ENCODE peak calls at places on chromosome 1, in six cellular contexts. G, R, E, F, N and I are unnamed samples.

GRCh38 chr1:151992345-151993083 is 1.1 kb downstream of the S100A10 start:
- DNase-seq in F (peak), E (peak), R (peak), N (peak), G (peak), I (peak)

GRCh38 chr1:2288816-2289536 is 60.9 kb downstream of the SKI start:
- DNase-seq in G (no peak), R (no peak), E (no peak), F (no peak), N (no peak), I (no peak)

GRCh38 chr1:99465176-99465900 is 180.6 kb upstream of the PALMD start:
- DNase-seq in E (no peak), F (no peak), N (no peak), R (peak), G (peak), I (no peak)

GRCh38 chr1:90198616-90199015 is 203.7 kb downstream of the ZNF326 start:
- DNase-seq in N (no peak), F (no peak), R (no peak), G (no peak), E (no peak), I (no peak)

GRCh38 chr1:15966081-15966955 is 9.6 kb downstream of the ZBTB17 start:
- DNase-seq in G (peak), N (no peak), E (peak), F (no peak), R (no peak), I (no peak)

GRCh38 chr1:204301171-204301957 is 58.4 kb downstream of the PLEKHA6 start:
- DNase-seq in N (no peak), R (no peak), G (no peak), F (no peak), E (peak), I (no peak)

GRCh38 chr1:199272107-199272506 is 633.3 kb downstream of the PTPRC start:
- DNase-seq in R (no peak), N (no peak), F (no peak), E (no peak), G (peak), I (no peak)

GRCh38 chr1:29033829-29034466 is 89.8 kb downstream of the TMEM200B start:
- DNase-seq in F (no peak), G (peak), R (no peak), N (peak), E (no peak), I (no peak)

GRCh38 chr1:13700521-13701273 is 709 bp downstream of the PRDM2 start:
- DNase-seq in F (peak), E (peak), N (peak), G (peak), R (peak), I (no peak)

GRCh38 chr1:56080123-56080522 is 499.2 kb downstream of the PLPP3 start:
- DNase-seq in F (no peak), R (no peak), G (peak), E (no peak), N (no peak), I (no peak)

GRCh38 chr1:78840447-78841251 is 165.9 kb downstream of the ADGRL4 start:
- DNase-seq in G (peak), E (no peak), F (no peak), R (no peak), N (peak), I (no peak)

GRCh38 chr1:219805191-219805590 is 123.2 kb downstream of the SLC30A10 start:
- DNase-seq in R (no peak), F (no peak), N (no peak), G (no peak), E (no peak), I (no peak)

GRCh38 chr1:90717665-90718410 is 736 bp upstream of the BARHL2 start:
- DNase-seq in N (peak), R (no peak), F (no peak), E (no peak), G (peak), I (no peak)

GRCh38 chr1:171434717-171435346 is 50.5 kb upstream of the PRRC2C start:
- DNase-seq in R (peak), G (peak), F (no peak), E (no peak), N (no peak), I (no peak)

GRCh38 chr1:208173749-208174148 is 70.4 kb downstream of the PLXNA2 start:
- DNase-seq in R (no peak), N (no peak), E (no peak), G (no peak), F (no peak), I (no peak)

GRCh38 chr1:151728151-151728711 is 6.9 kb downstream of the RIIAD1 start:
- DNase-seq in E (peak), G (peak), N (no peak), F (no peak), R (no peak), I (no peak)

GRCh38 chr1:212234431-212235298 is 50.5 kb upstream of the PPP2R5A start:
- DNase-seq in F (no peak), G (peak), R (peak), E (no peak), N (peak), I (no peak)

GRCh38 chr1:2499986-2500596 is 24.0 kb downstream of the PLCH2 start:
- DNase-seq in N (no peak), E (no peak), G (no peak), R (no peak), F (no peak), I (no peak)

GRCh38 chr1:211643324-211644212 is 31.9 kb downstream of the NEK2 start:
- DNase-seq in G (no peak), R (no peak), N (peak), E (peak), F (no peak), I (peak)